ENCODE peak calls at places on chromosome 2, in five cellular contexts. N, W, X, U and F are unnamed samples.

GRCh38 chr2:25042321-25043240 is 705 bp downstream of the EFR3B start:
- DNase-seq in N (no peak), X (no peak), W (peak; percentile 80), U (no peak), F (no peak)

GRCh38 chr2:157990173-157990572 is 111.5 kb upstream of the UPP2 start:
- DNase-seq in N (no peak), X (no peak), W (no peak), U (no peak), F (no peak)

GRCh38 chr2:168639501-168639900 is 162.9 kb upstream of the NOSTRIN start:
- DNase-seq in X (no peak), N (no peak), U (no peak), W (no peak), F (no peak)

GRCh38 chr2:173989160-173989885 is 24.1 kb upstream of the SP3 start:
- DNase-seq in W (no peak), U (no peak), N (no peak), X (no peak), F (no peak)

GRCh38 chr2:75317801-75318200 is 118.5 kb upstream of the TACR1 start:
- DNase-seq in N (no peak), W (no peak), U (no peak), X (no peak), F (no peak)

GRCh38 chr2:136135924-136136906 is 18.3 kb upstream of the CXCR4 start:
- DNase-seq in W (no peak), N (peak; percentile 77), X (peak; percentile 83), U (peak; percentile 79), F (no peak)

GRCh38 chr2:168278424-168278888 is 31.1 kb upstream of the STK39 start:
- DNase-seq in U (no peak), W (no peak), X (no peak), N (peak; percentile 46), F (no peak)

GRCh38 chr2:25829377-25829704 is 48.9 kb downstream of the ASXL2 start:
- DNase-seq in N (no peak), W (no peak), U (no peak), X (no peak), F (no peak)

GRCh38 chr2:157468931-157469708 is 25.2 kb upstream of the CYTIP start:
- DNase-seq in U (no peak), X (no peak), N (no peak), W (no peak), F (no peak)

GRCh38 chr2:26712486-26713465 is 20.3 kb downstream of the KCNK3 start:
- DNase-seq in W (no peak), U (no peak), X (no peak), N (no peak), F (no peak)

GRCh38 chr2:223949241-223949640 is 4.1 kb upstream of the WDFY1 start:
- DNase-seq in N (no peak), W (no peak), X (no peak), U (no peak), F (no peak)

GRCh38 chr2:144886847-144887246 is 366.9 kb upstream of the ZEB2 start:
- DNase-seq in U (no peak), X (no peak), N (no peak), W (no peak), F (no peak)

GRCh38 chr2:133760366-133760765 is 192.1 kb upstream of the NCKAP5 start:
- DNase-seq in U (no peak), N (no peak), W (no peak), X (no peak), F (no peak)

GRCh38 chr2:232315049-232315922 is 63.3 kb upstream of the ALPP start:
- DNase-seq in X (peak; percentile 71), U (peak; percentile 50), W (no peak), N (peak; percentile 93), F (no peak)

GRCh38 chr2:39128919-39129391 is 8.1 kb upstream of the SOS1 start:
- DNase-seq in W (no peak), X (peak; percentile 58), U (peak; percentile 34), N (no peak), F (no peak)

GRCh38 chr2:175366814-175367213 is 185.3 kb upstream of the ATP5MC3 start:
- DNase-seq in W (no peak), N (peak; percentile 68), X (no peak), U (no peak), F (no peak)

GRCh38 chr2:106115250-106115649 is 78.9 kb downstream of the UXS1 start:
- DNase-seq in N (peak; percentile 59), W (no peak), U (no peak), X (no peak), F (no peak)

GRCh38 chr2:157488877-157489276 is 45.0 kb upstream of the CYTIP start:
- DNase-seq in U (no peak), W (no peak), X (no peak), N (peak; percentile 28), F (no peak)

GRCh38 chr2:231717281-231718180 is 9.2 kb downstream of the PTMA start:
- DNase-seq in U (no peak), N (no peak), W (no peak), X (no peak), F (no peak)

GRCh38 chr2:84958135-84959044 is 12.6 kb upstream of the KCMF1 start:
- DNase-seq in U (no peak), X (no peak), W (peak; percentile 86), N (peak; percentile 97), F (peak; percentile 86)

GRCh38 chr2:214604861-214605260 is 194.0 kb downstream of the VWC2L start:
- DNase-seq in W (no peak), N (no peak), X (no peak), U (no peak), F (no peak)

GRCh38 chr2:97701186-97701585 is 12.2 kb upstream of the ZAP70 start:
- DNase-seq in U (no peak), W (no peak), X (no peak), N (no peak), F (peak; percentile 81)

GRCh38 chr2:234979204-234980167 is 27.7 kb downstream of the SH3BP4 start:
- DNase-seq in U (no peak), X (no peak), N (no peak), W (no peak), F (no peak)

GRCh38 chr2:131039535-131039907 is 53.7 kb downstream of the FAM168B start:
- DNase-seq in N (no peak), W (no peak), X (no peak), U (no peak), F (peak; percentile 84)

GRCh38 chr2:160053946-160054345 is 8.5 kb downstream of the PLA2R1 start:
- DNase-seq in X (no peak), U (no peak), N (no peak), W (no peak), F (no peak)

GRCh38 chr2:73736378-73736777 is 767 bp downstream of the TPRKB start:
- DNase-seq in N (no peak), U (no peak), W (no peak), X (no peak), F (no peak)

GRCh38 chr2:218839893-218840292 is 8.3 kb upstream of the PRKAG3 start:
- DNase-seq in W (no peak), X (no peak), N (no peak), U (no peak), F (no peak)

GRCh38 chr2:172097557-172098131 is 5.1 kb downstream of the DLX2 start:
- DNase-seq in X (no peak), N (peak; percentile 73), U (no peak), W (no peak), F (no peak)

GRCh38 chr2:44723921-44724320 is 217.6 kb upstream of the SIX3 start:
- DNase-seq in X (no peak), W (no peak), U (no peak), N (no peak), F (no peak)

GRCh38 chr2:215396595-215397313 is 39.1 kb downstream of the FN1 start:
- DNase-seq in W (no peak), U (no peak), X (no peak), N (peak; percentile 75), F (no peak)

GRCh38 chr2:171924170-171924942 is 2.1 kb downstream of the HAT1 start:
- DNase-seq in W (no peak), U (no peak), N (no peak), X (no peak), F (no peak)

GRCh38 chr2:25161055-25161781 is 7.2 kb downstream of the POMC start:
- DNase-seq in N (no peak), X (peak; percentile 68), W (no peak), U (peak; percentile 40), F (no peak)

GRCh38 chr2:216632952-216633615 is at the start of gene IGFBP2:
- DNase-seq in U (no peak), W (peak; percentile 92), X (no peak), N (no peak), F (peak; percentile 90)

GRCh38 chr2:216318470-216318869 is 53.8 kb downstream of the MARCHF4 start:
- DNase-seq in U (no peak), N (no peak), X (no peak), W (no peak), F (no peak)

GRCh38 chr2:9326975-9327374 is 96.4 kb downstream of the ITGB1BP1 start:
- DNase-seq in U (no peak), X (no peak), W (no peak), N (no peak), F (no peak)

GRCh38 chr2:229921101-229921891 is 513 bp downstream of the TRIP12 start:
- DNase-seq in U (peak; percentile 53), X (peak; percentile 61), N (peak; percentile 74), W (peak; percentile 67), F (peak; percentile 84)

GRCh38 chr2:196251132-196251531 is 79.8 kb upstream of the STK17B start:
- DNase-seq in N (no peak), U (no peak), W (no peak), X (no peak), F (no peak)